ENCODE peak calls at places on chromosomes 11 and 22, in ten cellular contexts. Q is upper lobe of right lung, D is ascending aorta, J is vagina, T is prostate gland, X is ovary, F is right atrium auricular region, V is left lung, Z is H9, H is HCT116. N is an unnamed sample. For H3K4me1, the result is how much of the 10 kb centered on the place peaks cover.

GRCh38 chr11:3101921-3102640 is 44.9 kb upstream of the CARS1 start:
- DNase-seq in V (no peak), X (no peak), Q (peak), F (peak), H (no peak), D (peak), J (peak), T (no peak), Z (no peak), N (peak)

GRCh38 chr11:57484141-57484710 is 23.9 kb downstream of the RTN4RL2 start:
- DNase-seq in V (no peak), X (no peak), J (no peak), Q (no peak), D (no peak), T (no peak), Z (no peak), H (no peak), F (no peak), N (no peak)

GRCh38 chr22:24498826-24499225 is 3.7 kb downstream of the UPB1 start:
- DNase-seq in X (no peak), Q (peak), H (no peak), D (no peak), T (no peak), J (no peak), Z (no peak), F (no peak), V (no peak), N (peak)

GRCh38 chr11:128409476-128409875 is 177.9 kb downstream of the ETS1 start:
- DNase-seq in X (no peak), V (no peak), Q (no peak), J (no peak), Z (no peak), D (no peak), H (no peak), F (no peak), T (no peak), N (no peak)

GRCh38 chr11:925158-925495 is 543 bp upstream of the AP2A2 start:
- DNase-seq in X (no peak), D (no peak), V (no peak), F (no peak), J (no peak), Z (no peak), H (no peak), T (no peak), Q (no peak), N (peak)

GRCh38 chr11:111792955-111793500 is 26.8 kb upstream of the PPP2R1B start:
- DNase-seq in T (no peak), V (no peak), H (no peak), J (no peak), Z (no peak), F (no peak), Q (no peak), D (no peak), X (no peak), N (no peak)

GRCh38 chr11:68398870-68399865 is 61.4 kb upstream of the PPP6R3 start:
- DNase-seq in D (no peak), T (peak), V (no peak), Z (no peak), X (peak), Q (no peak), H (no peak), F (peak), J (no peak), N (no peak)

GRCh38 chr11:63508009-63508408 is 2.1 kb downstream of the LGALS12 start:
- DNase-seq in H (peak), X (no peak), D (no peak), V (no peak), F (no peak), Z (peak), T (no peak), Q (peak), J (no peak), N (no peak)

GRCh38 chr11:119518746-119519382 is 95.9 kb upstream of the THY1 start:
- DNase-seq in H (no peak), Z (peak), J (no peak), F (no peak), X (peak), T (no peak), V (no peak), Q (no peak), D (no peak), N (peak)

GRCh38 chr11:62001450-62002178 is 34.2 kb upstream of the FTH1 start:
- DNase-seq in J (no peak), F (no peak), T (no peak), V (no peak), Q (peak), Z (no peak), D (no peak), X (peak), H (no peak), N (no peak)

GRCh38 chr11:85694385-85694980 is 8.5 kb upstream of the CCDC89 start:
- DNase-seq in J (no peak), V (no peak), H (peak), T (no peak), D (no peak), F (no peak), Q (no peak), X (no peak), Z (no peak), N (no peak)

GRCh38 chr11:86558219-86558618 is 114.2 kb downstream of the ME3 start:
- DNase-seq in V (no peak), F (no peak), H (no peak), T (no peak), J (peak), Q (no peak), Z (no peak), D (no peak), X (no peak), N (no peak)

GRCh38 chr11:44445500-44446340 is 119.7 kb upstream of the CD82 start:
- DNase-seq in J (no peak), F (no peak), V (no peak), X (no peak), T (no peak), H (no peak), D (no peak), Q (no peak), Z (peak), N (no peak)

GRCh38 chr22:35379146-35379993 is 1.5 kb upstream of the HMOX1 start:
- DNase-seq in Z (no peak), V (no peak), T (no peak), F (no peak), X (no peak), J (no peak), D (no peak), Q (no peak), H (no peak), N (no peak)

GRCh38 chr11:78657441-78657840 is 82.8 kb upstream of the NARS2 start:
- DNase-seq in T (no peak), J (peak), D (no peak), X (no peak), Q (no peak), Z (no peak), H (no peak), F (no peak), V (no peak), N (no peak)

GRCh38 chr11:74450318-74450717 is 17.0 kb downstream of the KCNE3 start:
- DNase-seq in F (no peak), T (no peak), H (no peak), X (no peak), V (no peak), Z (no peak), J (no peak), Q (no peak), D (no peak), N (no peak)

GRCh38 chr22:43542681-43543521 is 131.1 kb downstream of the MPPED1 start:
- DNase-seq in X (no peak), H (no peak), Z (peak), D (no peak), J (no peak), T (no peak), Q (no peak), V (no peak), F (no peak), N (no peak)

GRCh38 chr22:42172385-42173172 is 42.0 kb upstream of the CYP2D6 start:
- DNase-seq in X (no peak), Q (no peak), Z (no peak), F (no peak), D (no peak), J (no peak), T (no peak), H (no peak), V (no peak), N (no peak)

GRCh38 chr11:63826471-63827190 is 12.3 kb upstream of the MARK2 start:
- DNase-seq in V (no peak), J (no peak), T (peak), X (no peak), H (no peak), D (no peak), F (no peak), Q (no peak), Z (no peak), N (no peak)

GRCh38 chr11:20020198-20020597 is 140.1 kb downstream of the DBX1 start:
- DNase-seq in J (no peak), V (no peak), F (no peak), Q (no peak), X (no peak), Z (no peak), H (no peak), D (no peak), T (no peak), N (no peak)

GRCh38 chr22:33476716-33477115 is 418.5 kb upstream of the SYN3 start:
- DNase-seq in T (no peak), V (no peak), D (no peak), Q (no peak), H (no peak), X (no peak), F (no peak), J (no peak), Z (no peak), N (no peak)

GRCh38 chr22:33515733-33516297 is 404.5 kb downstream of the LARGE1 start:
- DNase-seq in D (no peak), X (no peak), T (no peak), H (no peak), J (no peak), V (no peak), Z (no peak), F (no peak), Q (no peak), N (no peak)

GRCh38 chr11:62269654-62270278 is at the start of gene SCGB2A2:
- DNase-seq in Q (no peak), J (no peak), Z (no peak), T (peak), F (no peak), X (no peak), D (no peak), V (no peak), H (peak), N (no peak)

GRCh38 chr11:74449369-74449931 is 17.9 kb downstream of the KCNE3 start:
- DNase-seq in D (no peak), J (no peak), Q (no peak), X (no peak), F (no peak), T (peak), Z (peak), V (no peak), H (peak), N (no peak)

GRCh38 chr11:34915136-34916013 is 804 bp downstream of the APIP start:
- DNase-seq in V (no peak), T (peak), H (no peak), X (no peak), Q (no peak), Z (no peak), D (no peak), F (no peak), J (no peak), N (no peak)

GRCh38 chr11:22460181-22460580 is 122.0 kb downstream of the SLC17A6 start:
- DNase-seq in F (no peak), H (no peak), D (no peak), J (no peak), V (no peak), T (no peak), Q (no peak), X (no peak), Z (no peak), N (no peak)

GRCh38 chr11:44629732-44630345 is 64.4 kb downstream of the CD82 start:
- DNase-seq in Q (no peak), Z (no peak), J (peak), D (no peak), F (no peak), T (no peak), H (no peak), V (no peak), X (no peak), N (no peak)

GRCh38 chr11:65786786-65787636 is at the start of gene OVOL1:
- DNase-seq in Q (peak), D (no peak), F (no peak), X (no peak), H (peak), V (peak), T (peak), J (no peak), Z (peak), N (peak)

GRCh38 chr11:67508486-67509121 is 642 bp upstream of the CDK2AP2 start:
- DNase-seq in Q (peak), F (peak), J (peak), X (peak), H (peak), V (peak), D (peak), Z (peak), T (peak), N (peak)

GRCh38 chr11:46338988-46339666 is 8.1 kb upstream of the DGKZ start:
- DNase-seq in D (no peak), V (no peak), X (no peak), J (no peak), Q (no peak), F (no peak), Z (peak), H (no peak), T (peak), N (peak)

GRCh38 chr11:94671553-94672366 is 96.4 kb upstream of the AMOTL1 start:
- DNase-seq in X (no peak), D (no peak), H (no peak), Q (no peak), T (no peak), J (peak), Z (no peak), F (no peak), V (no peak), N (no peak)

GRCh38 chr11:66070604-66071325 is 693 bp downstream of the PACS1 start:
- DNase-seq in V (peak), X (peak), J (no peak), Z (peak), D (no peak), Q (peak), H (no peak), F (peak), T (peak), N (peak)

GRCh38 chr11:6695377-6695776 is 12.2 kb upstream of the MRPL17 start:
- DNase-seq in X (no peak), Z (no peak), T (no peak), Q (no peak), V (no peak), D (no peak), H (no peak), J (no peak), F (no peak), N (no peak)

GRCh38 chr11:130359419-130359818 is 44.7 kb upstream of the ZBTB44 start:
- DNase-seq in D (no peak), T (no peak), Z (no peak), V (no peak), Q (no peak), H (no peak), J (no peak), X (no peak), F (no peak), N (no peak)

DNA sequence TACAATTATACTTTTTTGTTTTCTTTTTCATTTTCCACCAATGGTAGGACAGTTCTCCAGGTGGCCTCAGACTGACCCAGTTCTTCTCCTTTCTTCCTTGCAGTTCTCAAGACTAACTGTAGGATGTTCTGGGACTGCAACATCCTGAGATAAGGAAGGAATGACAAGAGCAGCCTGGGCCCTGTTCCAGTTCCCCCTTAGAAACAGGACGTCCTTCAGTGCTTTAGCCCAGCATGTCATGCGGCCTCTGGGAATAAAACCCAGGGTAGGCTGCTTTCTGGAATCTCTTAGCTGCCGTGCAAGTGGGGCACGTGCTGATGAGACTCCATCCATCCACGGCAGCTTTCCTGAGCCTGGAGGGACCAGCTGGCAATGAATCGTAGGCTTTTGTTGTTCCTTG is 24.0 kb upstream of the CADM1 start:
- DNase-seq in H (no peak), X (no peak), J (no peak), D (no peak), F (no peak), T (no peak), Q (no peak), V (no peak), Z (no peak), N (no peak)
- TF ChIP-seq CTCF in H (no peak), X (no peak), J (no peak), D (no peak), F (no peak), T (no peak), Q (no peak), V (no peak), Z (peak), N (no peak)

DNA sequence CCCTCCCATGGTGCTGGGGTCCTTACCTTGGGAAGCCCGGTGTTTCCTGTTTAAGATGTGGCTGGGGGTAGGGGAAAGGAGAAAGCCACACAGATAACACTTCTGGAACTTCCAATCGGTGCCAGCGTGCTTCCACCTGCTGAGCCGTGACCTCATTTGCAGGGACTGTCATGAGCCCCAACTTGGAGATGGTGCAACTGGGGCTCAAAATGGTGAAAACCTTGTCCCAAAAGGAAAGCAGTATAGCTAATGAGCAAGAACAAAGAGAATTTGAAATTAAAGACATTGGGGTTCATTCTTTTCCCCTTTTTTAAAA is 19.0 kb downstream of the TXN2 start:
- DNase-seq in Z (no peak), T (no peak), X (no peak), H (no peak), J (no peak), Q (no peak), D (no peak), V (no peak), F (no peak), N (no peak)
- H3K4me1 ChIP-seq in Z (under half), T (under half), X (under half), H (half or more), J (under half), Q (half or more), D (under half), V (under half), F (half or more), N (under half)

DNA sequence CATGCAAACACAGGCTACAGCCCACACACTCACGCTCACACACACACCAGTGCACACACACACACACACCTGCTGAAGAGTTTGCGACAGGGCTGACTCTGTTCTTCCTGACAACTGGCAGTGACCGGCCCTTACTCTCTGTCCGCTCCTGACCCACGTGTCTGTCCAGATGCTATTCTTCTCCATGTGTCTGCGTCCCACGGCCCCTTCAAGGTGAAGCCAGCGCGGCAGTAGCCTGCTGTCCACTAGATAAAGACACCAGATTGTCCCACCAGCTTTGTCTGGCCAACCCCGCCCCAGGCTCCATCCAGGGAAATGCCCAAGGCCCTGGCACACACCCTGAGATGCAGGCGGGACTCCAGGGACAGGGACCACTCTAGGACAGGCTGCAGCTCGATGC is 713.9 kb downstream of the BRD1 start:
- DNase-seq in T (no peak), Q (no peak), D (no peak), F (no peak), X (no peak), Z (no peak), H (no peak), J (no peak), V (no peak), N (no peak)
- H3K27ac ChIP-seq in T (no peak), Q (no peak), D (no peak), F (no peak), X (no peak), Z (no peak), H (no peak), J (no peak), V (no peak), N (no peak)

DNA sequence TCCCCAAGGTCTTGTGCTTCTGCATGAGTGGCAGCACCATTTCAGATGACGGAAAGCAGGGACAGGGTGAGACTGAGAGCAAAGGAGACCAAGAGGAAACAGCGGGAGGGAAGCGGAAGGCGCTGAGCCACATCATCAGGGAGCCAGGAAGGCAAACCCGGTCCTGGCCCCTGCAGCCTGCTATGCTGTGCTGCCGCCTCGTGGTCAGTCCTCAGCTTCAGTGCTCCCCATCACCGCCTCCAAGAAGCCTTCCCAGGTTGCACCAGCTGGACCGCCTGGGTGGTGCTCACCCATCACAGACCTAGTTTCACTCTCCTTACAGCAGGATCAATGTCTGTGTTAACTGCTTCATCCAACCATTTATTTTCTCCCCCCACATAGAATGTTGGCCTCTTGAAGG is 73.0 kb upstream of the PHF21B start:
- DNase-seq in H (no peak), X (no peak), Z (peak), T (no peak), D (no peak), F (no peak), J (no peak), V (no peak), Q (no peak), N (no peak)
- TF ChIP-seq CTCF in H (peak), X (no peak), Z (peak), T (no peak), D (no peak), F (no peak), J (no peak), V (no peak), Q (no peak), N (no peak)

GRCh38 chr22:29391546-29391945 is 3.2 kb upstream of the AP1B1 start:
- DNase-seq in T (no peak), F (peak), J (no peak), Q (no peak), H (no peak), V (no peak), Z (no peak), D (no peak), X (no peak), N (no peak)
- H3K4me1 ChIP-seq in T (under half), F (under half), J (under half), Q (under half), H (under half), V (under half), Z (under half), D (under half), X (under half), N (under half)

GRCh38 chr11:126702165-126702738 is 298.3 kb downstream of the KIRREL3 start:
- DNase-seq in Q (no peak), T (no peak), J (no peak), H (no peak), D (no peak), F (no peak), X (no peak), Z (no peak), V (no peak), N (no peak)
- H3K27ac ChIP-seq in Q (no peak), T (no peak), J (no peak), H (no peak), D (no peak), F (no peak), X (no peak), Z (no peak), V (no peak), N (no peak)

DNA sequence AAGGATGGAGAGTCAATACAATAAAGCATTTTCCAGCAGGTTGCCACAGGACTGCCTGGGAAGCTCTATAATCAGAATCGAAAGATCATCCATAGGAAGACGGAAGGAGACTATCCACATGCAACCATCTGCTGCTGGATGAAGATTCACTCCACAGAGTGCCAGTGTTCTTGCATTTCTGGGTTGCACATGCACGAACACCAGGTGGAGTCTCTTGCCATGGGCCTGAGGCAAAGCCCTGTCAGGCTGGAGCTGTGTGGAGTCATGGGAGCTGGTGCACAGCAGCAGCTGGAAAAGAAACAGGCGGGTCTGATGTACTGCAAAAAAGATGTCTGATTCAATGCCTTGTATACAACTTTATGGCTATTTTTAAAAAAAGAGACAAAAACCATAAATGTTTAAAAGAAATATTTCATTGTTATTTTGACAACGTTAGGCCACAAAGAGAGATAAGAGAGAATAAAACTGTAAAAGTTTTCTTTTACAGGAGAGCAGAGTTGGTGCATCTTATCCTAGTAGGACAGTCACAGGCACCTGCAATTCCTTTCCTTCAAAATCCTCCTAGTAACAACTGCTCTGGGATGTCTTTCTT is 12.9 kb upstream of the FAT3 start:
- DNase-seq in Z (peak), X (peak), Q (no peak), T (peak), F (no peak), D (no peak), H (no peak), J (no peak), V (no peak), N (peak)
- TF ChIP-seq CTCF in Z (peak), X (no peak), Q (peak), T (peak), F (no peak), D (peak), H (no peak), J (no peak), V (no peak), N (peak)